ENCODE peak calls at places on chromosomes 12 and 14, in five cellular contexts. D, Z, M, L and A are unnamed samples.

GRCh38 chr12:113007166-113007565 is 28.8 kb downstream of the OAS2 start:
- DNase-seq in D (no peak), Z (no peak), M (no peak), L (no peak), A (no peak)

GRCh38 chr14:37623971-37624370 is 28.5 kb downstream of the TTC6 start:
- DNase-seq in D (no peak), Z (no peak), M (no peak), L (no peak), A (no peak)

GRCh38 chr14:99603471-99603933 is 505 bp downstream of the CCDC85C start:
- DNase-seq in D (peak), Z (peak), M (no peak), L (no peak), A (peak)

GRCh38 chr14:103806805-103807204 is 40.6 kb downstream of the PPP1R13B start:
- DNase-seq in D (no peak), Z (no peak), M (no peak), L (no peak), A (peak)

GRCh38 chr12:66131067-66131688 is 628 bp upstream of the LLPH start:
- DNase-seq in D (no peak), Z (peak), M (no peak), L (no peak), A (no peak)

GRCh38 chr12:31728289-31728916 is 418 bp downstream of the AMN1 start:
- DNase-seq in D (peak), Z (peak), M (peak), L (peak), A (no peak)

GRCh38 chr12:15863258-15863835 is 18.8 kb upstream of the STRAP start:
- DNase-seq in D (no peak), Z (no peak), M (no peak), L (no peak), A (no peak)

GRCh38 chr12:6767301-6767591 is 1.1 kb downstream of the PTMS start:
- DNase-seq in D (no peak), Z (no peak), M (no peak), L (peak), A (no peak)

GRCh38 chr14:62015945-62016344 is 253.7 kb downstream of the SNAPC1 start:
- DNase-seq in D (no peak), Z (peak), M (no peak), L (no peak), A (no peak)

GRCh38 chr12:66636771-66637170 is 42.1 kb downstream of the GRIP1 start:
- DNase-seq in D (no peak), Z (no peak), M (peak), L (no peak), A (no peak)

GRCh38 chr12:94185801-94186200 is 37.4 kb downstream of the PLXNC1 start:
- DNase-seq in D (no peak), Z (no peak), M (no peak), L (no peak), A (no peak)

GRCh38 chr14:105817971-105818711 is 291.8 kb downstream of the TMEM121 start:
- DNase-seq in D (no peak), Z (no peak), M (no peak), L (no peak), A (no peak)

GRCh38 chr12:83506841-83507240 is 820.1 kb downstream of the TMTC2 start:
- DNase-seq in D (no peak), Z (no peak), M (no peak), L (no peak), A (no peak)

GRCh38 chr12:25816637-25817036 is 141.8 kb upstream of the RASSF8 start:
- DNase-seq in D (no peak), Z (no peak), M (no peak), L (no peak), A (no peak)

GRCh38 chr12:39375206-39375808 is 67.6 kb downstream of the KIF21A start:
- DNase-seq in D (no peak), Z (no peak), M (no peak), L (no peak), A (no peak)

GRCh38 chr12:64625243-64626077 is 15.2 kb downstream of the RASSF3 start:
- DNase-seq in D (peak), Z (no peak), M (peak), L (peak), A (peak)

GRCh38 chr14:101033006-101033405 is 129.5 kb upstream of the RTL1 start:
- DNase-seq in D (no peak), Z (no peak), M (peak), L (no peak), A (peak)

GRCh38 chr12:121813951-121814350 is 10.1 kb downstream of the SETD1B start:
- DNase-seq in D (peak), Z (no peak), M (no peak), L (no peak), A (no peak)

GRCh38 chr14:70905316-70905715 is 1.9 kb upstream of the PCNX1 start:
- DNase-seq in D (peak), Z (no peak), M (no peak), L (peak), A (peak)

GRCh38 chr14:104864267-104865068 is 600 bp upstream of the CEP170B start:
- DNase-seq in D (peak), Z (peak), M (peak), L (peak), A (peak)

GRCh38 chr12:88946377-88946997 is 366.2 kb upstream of the KITLG start:
- DNase-seq in D (no peak), Z (no peak), M (no peak), L (no peak), A (no peak)

GRCh38 chr14:49512147-49512551 is 74.0 kb downstream of the RPS29 start:
- DNase-seq in D (no peak), Z (no peak), M (no peak), L (no peak), A (no peak)

GRCh38 chr12:2944401-2945047 is 14.7 kb upstream of the TEAD4 start:
- DNase-seq in D (peak), Z (peak), M (peak), L (peak), A (peak)

GRCh38 chr12:12212769-12213168 is 54.1 kb downstream of the LRP6 start:
- DNase-seq in D (no peak), Z (no peak), M (no peak), L (peak), A (no peak)

GRCh38 chr12:22286569-22286968 is 47.9 kb downstream of the ST8SIA1 start:
- DNase-seq in D (no peak), Z (no peak), M (no peak), L (no peak), A (no peak)

GRCh38 chr12:101127521-101128219 is 82.4 kb downstream of the SLC5A8 start:
- DNase-seq in D (no peak), Z (no peak), M (no peak), L (no peak), A (no peak)

GRCh38 chr14:102196436-102197230 is 56.9 kb downstream of the WDR20 start:
- DNase-seq in D (no peak), Z (no peak), M (peak), L (no peak), A (no peak)

GRCh38 chr14:92542766-92543554 is 29.4 kb downstream of the RIN3 start:
- DNase-seq in D (no peak), Z (no peak), M (no peak), L (no peak), A (no peak)

GRCh38 chr14:82710257-82710841 is 1176.7 kb upstream of the SEL1L start:
- DNase-seq in D (peak), Z (peak), M (no peak), L (peak), A (peak)

GRCh38 chr14:45715946-45716345 is 462.9 kb upstream of the MIS18BP1 start:
- DNase-seq in D (no peak), Z (no peak), M (no peak), L (no peak), A (no peak)

GRCh38 chr12:98893126-98893525 is 248.0 kb downstream of the APAF1 start:
- DNase-seq in D (no peak), Z (no peak), M (no peak), L (no peak), A (no peak)